ENCODE peak calls at places on chromosomes 2 and 18, in four cellular contexts. S is aorta, R is HCT116, U is brain microvascular endothelial cell. E is an unnamed sample.

GRCh38 chr2:120503793-120504571 is 158.0 kb downstream of the INHBB start:
- DNase-seq in S (no peak), R (no peak), U (peak), E (peak)

GRCh38 chr2:234164499-234165409 is 114.3 kb downstream of the SPP2 start:
- DNase-seq in R (no peak), U (no peak), S (no peak), E (no peak)

GRCh38 chr2:127737892-127738291 is 36.6 kb downstream of the SFT2D3 start:
- DNase-seq in R (no peak), U (no peak), S (no peak), E (no peak)

GRCh38 chr2:178845565-178846457 is 38.6 kb upstream of the TTN start:
- DNase-seq in S (no peak), R (no peak), U (peak), E (no peak)

GRCh38 chr18:21406111-21406510 is 164.1 kb downstream of the GREB1L start:
- DNase-seq in S (no peak), U (no peak), R (no peak), E (no peak)

GRCh38 chr2:239498576-239498975 is 97.8 kb upstream of the HDAC4 start:
- DNase-seq in R (no peak), S (no peak), U (no peak), E (no peak)

GRCh38 chr2:156379069-156379468 is 46.5 kb upstream of the NR4A2 start:
- DNase-seq in R (no peak), S (no peak), U (no peak), E (no peak)

GRCh38 chr2:114550895-114551793 is 108.7 kb downstream of the DPP10 start:
- DNase-seq in U (peak), R (no peak), S (peak), E (no peak)

GRCh38 chr2:109560265-109560664 is 53.5 kb downstream of the SEPTIN10 start:
- DNase-seq in S (no peak), U (peak), R (no peak), E (peak)

GRCh38 chr2:85589982-85590791 is 5.4 kb upstream of the RNF181 start:
- DNase-seq in S (peak), U (peak), R (no peak), E (peak)

GRCh38 chr2:207352978-207353377 is 176.8 kb upstream of the CREB1 start:
- DNase-seq in S (no peak), U (no peak), R (no peak), E (peak)

GRCh38 chr18:30192216-30192615 is 850.3 kb downstream of the DSC3 start:
- DNase-seq in R (no peak), U (no peak), S (no peak), E (no peak)

GRCh38 chr2:54574107-54574859 is 118.2 kb downstream of the SPTBN1 start:
- DNase-seq in S (no peak), R (no peak), U (peak), E (no peak)

GRCh38 chr2:236776695-236777251 is 207.1 kb downstream of the ACKR3 start:
- DNase-seq in U (peak), S (peak), R (no peak), E (peak)

GRCh38 chr2:8639122-8639635 is 42.7 kb upstream of the ID2 start:
- DNase-seq in R (no peak), U (no peak), S (no peak), E (no peak)

GRCh38 chr2:125405816-125406215 is 1250.1 kb upstream of the GYPC start:
- DNase-seq in S (no peak), R (no peak), U (peak), E (peak)

GRCh38 chr2:11203480-11203879 is 48.2 kb downstream of the SLC66A3 start:
- DNase-seq in S (no peak), U (no peak), R (peak), E (peak)

GRCh38 chr18:56542488-56542887 is 95.9 kb downstream of the TXNL1 start:
- DNase-seq in S (no peak), R (no peak), U (no peak), E (no peak)

GRCh38 chr18:12621737-12622306 is 36.1 kb downstream of the SPIRE1 start:
- DNase-seq in R (no peak), U (peak), S (no peak), E (peak)

GRCh38 chr2:74304332-74305148 is 38.7 kb downstream of the SLC4A5 start:
- DNase-seq in S (no peak), R (no peak), U (no peak), E (no peak)

GRCh38 chr2:42971947-42972736 is 179.8 kb upstream of the HAAO start:
- DNase-seq in S (no peak), U (no peak), R (no peak), E (no peak)

GRCh38 chr2:234251326-234252271 is 201.1 kb downstream of the SPP2 start:
- DNase-seq in R (no peak), S (no peak), U (peak), E (peak)

GRCh38 chr2:164796999-164797398 is 44.6 kb downstream of the COBLL1 start:
- DNase-seq in S (no peak), R (no peak), U (no peak), E (no peak)

GRCh38 chr2:102122115-102122514 is 20.4 kb upstream of the IL1R1 start:
- DNase-seq in S (no peak), R (no peak), U (peak), E (peak)

GRCh38 chr2:47303341-47304148 is 99.4 kb upstream of the MSH2 start:
- DNase-seq in R (no peak), U (no peak), S (no peak), E (no peak)

GRCh38 chr18:52190630-52191029 is 149.4 kb upstream of the DCC start:
- DNase-seq in R (no peak), S (no peak), U (no peak), E (no peak)

DNA sequence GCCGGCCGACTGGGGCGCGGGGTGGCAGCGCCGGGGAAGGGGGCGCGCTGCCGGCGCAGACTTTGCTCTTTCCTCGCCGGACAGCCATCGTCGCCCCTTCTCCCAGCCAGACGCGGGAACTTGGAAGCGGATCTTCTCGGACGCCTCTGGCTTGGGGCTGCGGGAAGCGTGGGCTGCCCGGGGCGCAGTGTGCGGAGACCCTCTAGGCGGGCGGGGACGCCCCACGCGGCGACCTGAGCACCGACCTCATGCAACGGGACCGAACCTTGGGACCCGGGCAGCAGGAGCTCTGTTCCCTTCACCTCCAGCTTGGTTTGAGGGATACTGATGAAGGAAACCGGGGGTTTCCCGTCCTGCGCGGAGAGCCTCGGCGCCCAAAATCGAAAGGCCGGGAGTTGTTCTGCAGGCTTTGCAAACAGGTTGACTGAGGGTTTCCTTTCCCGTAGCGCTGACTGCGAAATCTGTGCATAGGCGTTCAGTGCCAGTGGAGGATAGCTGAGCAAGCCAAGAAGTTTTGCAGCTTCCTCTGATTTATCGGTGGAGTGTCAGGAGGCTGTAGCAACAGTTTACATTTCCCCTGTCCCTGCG is 485 bp downstream of the THSD7B start:
- DNase-seq in R (no peak), U (no peak), S (peak), E (no peak)
- H3K4me3 ChIP-seq in R (no peak), U (peak), S (peak), E (no peak)

DNA sequence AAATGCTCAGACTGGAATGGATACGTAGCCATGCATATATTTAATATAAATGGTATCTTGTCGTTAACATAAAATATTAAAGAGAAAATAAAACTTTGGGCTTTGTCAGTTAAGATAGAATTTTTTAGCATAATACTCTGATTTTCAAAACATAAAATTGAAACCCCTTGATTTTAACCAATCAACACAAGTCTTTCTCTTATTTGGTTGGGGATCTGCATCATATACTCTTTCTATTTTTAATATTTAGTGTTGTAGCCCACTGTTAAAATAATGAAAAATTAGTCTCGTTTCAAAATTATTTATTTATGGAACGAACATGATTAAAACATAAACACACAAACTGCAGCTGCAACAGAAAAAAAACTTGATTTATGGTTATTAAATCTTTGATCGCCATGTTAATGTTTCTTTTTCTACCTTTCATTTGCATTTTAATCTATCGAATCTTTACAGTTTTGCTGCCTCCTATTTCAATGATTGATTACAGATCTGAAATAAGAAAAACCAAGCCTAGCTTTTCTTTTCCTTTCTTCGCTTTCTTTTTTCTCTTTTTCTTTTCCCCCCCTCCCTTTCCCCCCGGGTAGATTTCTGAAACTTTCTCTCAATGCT is 145.5 kb downstream of the MEIS1 start:
- DNase-seq in S (no peak), U (no peak), R (no peak), E (no peak)
- H3K4me3 ChIP-seq in S (no peak), U (no peak), R (no peak), E (peak)

GRCh38 chr2:145736901-145737300 is 1217.0 kb upstream of the ZEB2 start:
- DNase-seq in S (no peak), U (peak), R (no peak), E (no peak)
- H3K4me3 ChIP-seq in S (no peak), U (no peak), R (no peak), E (no peak)

GRCh38 chr2:219003267-219003634 is 10.0 kb upstream of the CRYBA2 start:
- DNase-seq in S (no peak), U (no peak), R (no peak), E (no peak)
- H3K4me3 ChIP-seq in S (no peak), U (no peak), R (peak), E (no peak)

GRCh38 chr2:150047731-150048130 is 439.7 kb downstream of the RND3 start:
- DNase-seq in S (no peak), R (no peak), U (no peak), E (no peak)

GRCh38 chr2:150045601-150046000 is 441.9 kb downstream of the RND3 start:
- DNase-seq in R (no peak), U (no peak), S (no peak), E (no peak)

GRCh38 chr2:150052457-150052856 is 435.0 kb downstream of the RND3 start:
- DNase-seq in S (no peak), U (no peak), R (no peak), E (no peak)

GRCh38 chr2:150046211-150046610 is 441.3 kb downstream of the RND3 start:
- DNase-seq in U (peak), S (no peak), R (no peak), E (peak)

DNA sequence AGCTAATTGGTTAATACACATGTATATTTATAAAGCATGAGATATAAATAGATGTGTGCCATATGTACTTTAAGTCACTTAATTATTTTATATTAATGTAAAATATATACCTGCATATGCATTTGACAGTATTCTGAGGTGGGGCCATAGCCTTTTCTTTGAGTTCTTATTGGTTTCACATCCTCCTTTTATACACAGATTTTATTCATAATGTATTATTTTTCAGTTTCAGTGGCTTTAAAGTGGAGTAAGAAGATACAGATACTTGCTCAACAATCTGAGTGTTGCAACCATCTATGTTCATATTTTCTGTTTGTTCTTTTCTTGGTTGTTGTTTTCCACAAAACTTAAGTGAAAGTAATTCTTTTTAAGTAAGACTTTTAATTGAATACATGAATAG is 436.5 kb downstream of the RND3 start:
- DNase-seq in R (no peak), U (no peak), S (no peak), E (no peak)
- H3K4me3 ChIP-seq in R (no peak), U (no peak), S (no peak), E (no peak)

E was measured in foreskin fibroblast.